ENCODE peak calls at places on chromosomes 12 and 14, in four cellular contexts. Z is NCI-H82, C is iris pigment epithelial cell, K is bronchial epithelial cell. I is an unnamed sample.
A peak's percentile ranks its signal among the peaks of the same experiment; 100 is the strongest.

GRCh38 chr14:94998110-94998509 is 159.2 kb downstream of the DICER1 start:
- DNase-seq in Z (no peak), K (no peak), C (no peak), I (no peak)

GRCh38 chr12:132295101-132295526 is 34.3 kb downstream of the GALNT9 start:
- DNase-seq in K (no peak), Z (no peak), C (no peak), I (no peak)

GRCh38 chr12:48366131-48366530 is 15.4 kb upstream of the ZNF641 start:
- DNase-seq in Z (peak; percentile 85), C (no peak), K (no peak), I (no peak)

GRCh38 chr12:130504110-130504835 is 166.6 kb downstream of the PIWIL1 start:
- DNase-seq in K (no peak), C (no peak), Z (no peak), I (no peak)

GRCh38 chr14:99273025-99273723 is 1.2 kb upstream of the BCL11B start:
- DNase-seq in K (peak; percentile 35), Z (peak; percentile 95), C (no peak), I (peak; percentile 88)

GRCh38 chr12:7107181-7108041 is 1.6 kb downstream of the C1RL start:
- DNase-seq in K (peak; percentile 61), Z (no peak), C (peak; percentile 26), I (no peak)

GRCh38 chr12:1634590-1635191 is 5.7 kb downstream of the WNT5B start:
- DNase-seq in Z (peak; percentile 85), K (peak; percentile 53), C (peak; percentile 80), I (peak; percentile 61)

GRCh38 chr14:71739273-71739990 is 192.8 kb upstream of the RGS6 start:
- DNase-seq in Z (peak; percentile 11), K (peak; percentile 88), C (peak; percentile 62), I (no peak)

GRCh38 chr12:46664771-46665287 is 161.0 kb downstream of the SLC38A4 start:
- DNase-seq in C (peak; percentile 98), Z (peak; percentile 56), K (peak; percentile 98), I (no peak)

GRCh38 chr12:117680311-117680710 is 288.5 kb downstream of the KSR2 start:
- DNase-seq in K (no peak), Z (no peak), C (peak; percentile 14), I (no peak)

GRCh38 chr14:77275041-77275854 is 4.2 kb upstream of the NGB start:
- DNase-seq in Z (no peak), K (no peak), C (no peak), I (no peak)

GRCh38 chr14:103696027-103696402 is 19.2 kb downstream of the XRCC3 start:
- DNase-seq in K (no peak), C (no peak), Z (no peak), I (no peak)

GRCh38 chr12:58728397-58728796 is 191.9 kb downstream of the LRIG3 start:
- DNase-seq in K (peak; percentile 53), C (peak; percentile 58), Z (no peak), I (no peak)

GRCh38 chr12:66074561-66074960 is 56.0 kb downstream of the LLPH start:
- DNase-seq in Z (no peak), K (no peak), C (peak; percentile 86), I (no peak)

GRCh38 chr14:24694680-24695079 is 60.7 kb upstream of the GZMB start:
- DNase-seq in Z (no peak), C (no peak), K (no peak), I (no peak)

GRCh38 chr14:76203086-76204001 is 51.6 kb downstream of the GPATCH2L start:
- DNase-seq in C (peak; percentile 99), Z (no peak), K (peak; percentile 90), I (no peak)

GRCh38 chr14:104101651-104102281 is 16.3 kb downstream of the ASPG start:
- DNase-seq in K (no peak), Z (no peak), C (no peak), I (no peak)

GRCh38 chr12:108333898-108334699 is 5.0 kb downstream of the CMKLR1 start:
- DNase-seq in K (peak; percentile 55), C (peak; percentile 58), Z (no peak), I (no peak)

GRCh38 chr14:102659797-102660196 is 67.3 kb downstream of the RCOR1 start:
- DNase-seq in C (peak; percentile 67), Z (no peak), K (peak; percentile 62), I (no peak)

GRCh38 chr14:39036760-39037159 is 66.3 kb downstream of the SEC23A start:
- DNase-seq in Z (no peak), C (no peak), K (no peak), I (no peak)

GRCh38 chr12:108886873-108887629 is 7.2 kb downstream of the DAO start:
- DNase-seq in C (no peak), Z (peak; percentile 89), K (no peak), I (peak; percentile 84)

GRCh38 chr12:47094804-47095203 is 15.0 kb upstream of the AMIGO2 start:
- DNase-seq in C (no peak), K (peak; percentile 66), Z (no peak), I (no peak)

GRCh38 chr12:55619352-55620138 is 17.1 kb upstream of the OR10P1 start:
- DNase-seq in Z (peak; percentile 94), K (peak; percentile 92), C (peak; percentile 89), I (peak; percentile 95)

GRCh38 chr12:117580718-117581062 is 219.3 kb upstream of the NOS1 start:
- DNase-seq in Z (peak; percentile 94), C (no peak), K (no peak), I (peak; percentile 15)

GRCh38 chr14:74347096-74347794 is 1.0 kb upstream of the VRTN start:
- DNase-seq in C (no peak), K (no peak), Z (no peak), I (no peak)

GRCh38 chr12:22459872-22460490 is 84.4 kb downstream of the C2CD5 start:
- DNase-seq in Z (peak; percentile 90), C (peak; percentile 52), K (peak; percentile 59), I (peak; percentile 66)

GRCh38 chr14:24639270-24639669 is 5.3 kb upstream of the GZMB start:
- DNase-seq in Z (no peak), C (no peak), K (no peak), I (no peak)

GRCh38 chr14:100531591-100532121 is 55.6 kb downstream of the BEGAIN start:
- DNase-seq in C (no peak), Z (no peak), K (no peak), I (no peak)

GRCh38 chr12:70664463-70664862 is 27.2 kb upstream of the PTPRB start:
- DNase-seq in C (no peak), K (no peak), Z (peak; percentile 2), I (no peak)

GRCh38 chr14:89137514-89138163 is 279.4 kb downstream of the FOXN3 start:
- DNase-seq in C (peak; percentile 88), Z (no peak), K (peak; percentile 88), I (no peak)

GRCh38 chr12:123119808-123120207 is 31.1 kb downstream of the PITPNM2 start:
- DNase-seq in C (no peak), K (no peak), Z (no peak), I (no peak)

GRCh38 chr12:119475650-119476049 is 117.9 kb upstream of the TMEM233 start:
- DNase-seq in K (no peak), C (no peak), Z (peak; percentile 4), I (no peak)

GRCh38 chr14:74917646-74918081 is 5.4 kb downstream of the RPS6KL1 start:
- DNase-seq in K (peak; percentile 11), Z (no peak), C (peak; percentile 17), I (no peak)

GRCh38 chr12:21169878-21170472 is 39.0 kb downstream of the SLCO1B1 start:
- DNase-seq in Z (peak; percentile 78), C (peak; percentile 33), K (peak; percentile 43), I (peak; percentile 65)

GRCh38 chr12:4719821-4720636 is at the start of gene GALNT8:
- DNase-seq in C (no peak), Z (peak; percentile 93), K (no peak), I (peak; percentile 73)

GRCh38 chr12:104055686-104056388 is 5.8 kb upstream of the GLT8D2 start:
- DNase-seq in K (no peak), C (peak; percentile 39), Z (peak; percentile 83), I (peak; percentile 93)

I was measured in NCI-H524.